ENCODE peak calls at places on chromosomes 5 and 9, in seven cellular contexts. T is A549, G is colonic mucosa, V is uterus, W is lower lobe of right lung, I is mammary epithelial cell, O is IMR-90. K is an unnamed sample.

GRCh38 chr5:73950441-73950873 is 324.5 kb downstream of the ARHGEF28 start:
- DNase-seq in O (peak; percentile 21), V (no peak), T (no peak), I (peak; percentile 46), G (no peak), W (no peak), K (no peak)

GRCh38 chr9:113219186-113219936 is 1.7 kb downstream of the FKBP15 start:
- DNase-seq in V (no peak), O (no peak), I (no peak), W (no peak), G (no peak), T (no peak), K (no peak)

GRCh38 chr5:43997647-43998251 is 391.5 kb downstream of the FGF10 start:
- DNase-seq in O (peak; percentile 70), V (no peak), G (no peak), W (no peak), I (no peak), T (peak; percentile 4), K (no peak)

GRCh38 chr5:83244516-83244915 is 167.2 kb downstream of the XRCC4 start:
- DNase-seq in T (no peak), I (peak; percentile 64), O (no peak), G (no peak), V (no peak), W (no peak), K (no peak)

GRCh38 chr5:176671399-176671798 is 24.1 kb downstream of the TSPAN17 start:
- DNase-seq in V (no peak), T (no peak), G (no peak), I (no peak), W (no peak), O (no peak), K (no peak)

GRCh38 chr9:129712595-129713524 is 40.0 kb downstream of the PTGES start:
- DNase-seq in O (peak; percentile 87), G (no peak), I (no peak), V (no peak), T (no peak), W (no peak), K (no peak)

GRCh38 chr5:116440329-116440895 is 134.2 kb downstream of the SEMA6A start:
- DNase-seq in W (no peak), G (no peak), T (no peak), V (no peak), I (no peak), O (no peak), K (no peak)

GRCh38 chr9:105993921-105994715 is 299.8 kb downstream of the TMEM38B start:
- DNase-seq in G (no peak), O (no peak), I (no peak), T (no peak), V (no peak), W (no peak), K (no peak)

GRCh38 chr9:129726322-129727160 is 26.3 kb downstream of the PTGES start:
- DNase-seq in V (peak; percentile 54), O (peak; percentile 78), T (peak; percentile 97), W (peak; percentile 63), I (peak; percentile 45), G (peak; percentile 67), K (peak; percentile 52)

GRCh38 chr5:1963941-1964451 is 81.3 kb upstream of the IRX4 start:
- DNase-seq in W (no peak), I (no peak), V (no peak), T (no peak), O (no peak), G (peak; percentile 9), K (no peak)

GRCh38 chr9:136808075-136808780 is 480 bp downstream of the RABL6 start:
- DNase-seq in W (peak; percentile 62), G (peak; percentile 46), T (no peak), V (no peak), O (no peak), I (no peak), K (peak; percentile 74)

GRCh38 chr9:95082401-95083084 is 235.0 kb downstream of the FANCC start:
- DNase-seq in V (no peak), O (no peak), I (no peak), T (no peak), G (no peak), W (no peak), K (no peak)

GRCh38 chr5:71475788-71476384 is 20.4 kb downstream of the BDP1 start:
- DNase-seq in V (no peak), W (no peak), G (no peak), T (peak; percentile 64), I (peak; percentile 30), O (peak; percentile 29), K (no peak)

GRCh38 chr9:20418485-20418884 is 203.8 kb downstream of the MLLT3 start:
- DNase-seq in V (no peak), I (no peak), G (no peak), O (no peak), W (no peak), T (no peak), K (no peak)

GRCh38 chr9:136516191-136516654 is 29.6 kb downstream of the NOTCH1 start:
- DNase-seq in W (no peak), G (no peak), I (no peak), V (no peak), O (no peak), T (no peak), K (no peak)

GRCh38 chr9:128383007-128383753 is 12.0 kb downstream of the URM1 start:
- DNase-seq in G (no peak), V (no peak), O (no peak), W (no peak), I (no peak), T (no peak), K (no peak)

GRCh38 chr5:9519537-9519936 is 26.3 kb downstream of the SEMA5A start:
- DNase-seq in W (no peak), O (peak; percentile 28), G (no peak), I (no peak), T (no peak), V (peak; percentile 42), K (no peak)

DNA sequence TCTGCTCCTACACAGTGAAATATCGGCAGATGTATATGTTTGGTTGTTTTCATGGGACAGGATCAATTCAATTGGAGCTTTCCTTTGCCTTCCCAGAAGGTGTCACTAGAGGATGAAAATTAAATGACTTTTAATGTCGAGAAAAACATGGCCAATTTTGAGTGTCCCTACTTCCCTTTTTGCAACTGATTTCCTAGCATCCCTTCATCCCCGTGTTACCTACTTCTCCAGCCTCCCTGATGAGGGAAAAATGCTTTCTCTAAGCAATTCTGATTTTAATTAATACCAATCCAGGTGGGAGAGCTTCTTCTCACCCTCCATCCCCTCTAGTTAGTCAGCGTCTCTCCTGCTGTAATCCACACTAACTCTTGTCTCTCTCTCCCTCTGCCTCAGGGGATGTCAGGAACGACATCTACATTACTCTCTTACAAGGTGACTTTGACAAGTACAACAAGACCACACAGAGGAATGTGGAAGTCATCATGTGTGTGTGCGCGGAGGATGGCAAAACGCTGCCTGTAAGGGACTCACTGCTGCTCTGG is 64.9 kb downstream of the DOCK2 start:
- DNase-seq in O (peak; percentile 64), V (no peak), G (no peak), T (no peak), W (no peak), I (peak; percentile 18), K (no peak)
- H3K4me1 ChIP-seq in O (peaks cover 24% of the 10 kb centered on the region), V (no peaks in the 10 kb centered on the region), G (no peaks in the 10 kb centered on the region), T (peaks cover 31% of the 10 kb centered on the region), W (no peaks in the 10 kb centered on the region), I (peaks cover 7% of the 10 kb centered on the region), K (no peaks in the 10 kb centered on the region)

DNA sequence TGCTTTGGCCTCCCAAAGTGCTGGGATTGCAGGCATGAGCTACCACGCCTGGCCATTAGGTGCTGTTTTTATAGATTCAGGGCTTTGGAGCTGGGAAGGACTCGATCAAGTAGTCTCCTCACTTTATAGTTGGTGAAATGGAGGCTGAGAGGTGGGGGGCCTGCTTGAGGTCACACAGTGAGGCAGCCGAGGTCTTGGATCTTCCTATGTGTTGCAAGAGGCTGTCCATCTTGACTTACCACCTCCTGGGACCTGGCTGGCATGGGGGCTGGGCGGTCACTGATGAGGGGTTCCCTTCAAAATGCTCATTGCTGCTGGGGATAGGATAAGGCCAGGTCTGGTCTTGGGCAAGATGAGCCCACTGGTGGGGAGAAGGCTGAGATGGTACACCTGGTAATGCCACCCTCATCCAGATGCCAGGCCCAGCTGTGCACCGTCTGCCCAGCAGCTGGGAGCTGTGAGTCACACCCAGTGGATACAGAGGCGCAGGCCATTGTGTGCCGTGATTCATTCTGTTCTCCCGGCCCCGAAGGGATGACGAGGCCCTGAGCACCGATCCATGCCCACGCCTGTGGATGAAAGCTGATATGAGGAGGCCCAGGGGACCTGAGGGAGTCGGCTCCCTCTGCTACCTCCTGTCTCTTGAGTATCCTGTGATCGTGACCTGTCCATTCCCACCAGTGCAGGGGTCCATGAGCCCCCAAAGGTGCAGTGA is 10.5 kb upstream of the NDST1 start:
- DNase-seq in O (peak; percentile 96), G (no peak), T (peak; percentile 99), V (peak; percentile 71), I (peak; percentile 96), W (no peak), K (peak; percentile 72)
- TF ChIP-seq CTCF in O (no peak), G (no peak), T (no peak), V (no peak), I (no peak), W (no peak), K (no peak)

GRCh38 chr5:172428224-172429166 is 25.8 kb downstream of the SH3PXD2B start:
- DNase-seq in T (no peak), W (no peak), I (no peak), O (no peak), V (no peak), G (no peak), K (no peak)
- H3K4me1 ChIP-seq in T (peaks cover 6% of the 10 kb centered on the region), W (peaks cover 68% of the 10 kb centered on the region), I (no peaks in the 10 kb centered on the region), O (peaks cover 24% of the 10 kb centered on the region), V (peaks cover 14% of the 10 kb centered on the region), G (no peaks in the 10 kb centered on the region), K (peaks cover 31% of the 10 kb centered on the region)

DNA sequence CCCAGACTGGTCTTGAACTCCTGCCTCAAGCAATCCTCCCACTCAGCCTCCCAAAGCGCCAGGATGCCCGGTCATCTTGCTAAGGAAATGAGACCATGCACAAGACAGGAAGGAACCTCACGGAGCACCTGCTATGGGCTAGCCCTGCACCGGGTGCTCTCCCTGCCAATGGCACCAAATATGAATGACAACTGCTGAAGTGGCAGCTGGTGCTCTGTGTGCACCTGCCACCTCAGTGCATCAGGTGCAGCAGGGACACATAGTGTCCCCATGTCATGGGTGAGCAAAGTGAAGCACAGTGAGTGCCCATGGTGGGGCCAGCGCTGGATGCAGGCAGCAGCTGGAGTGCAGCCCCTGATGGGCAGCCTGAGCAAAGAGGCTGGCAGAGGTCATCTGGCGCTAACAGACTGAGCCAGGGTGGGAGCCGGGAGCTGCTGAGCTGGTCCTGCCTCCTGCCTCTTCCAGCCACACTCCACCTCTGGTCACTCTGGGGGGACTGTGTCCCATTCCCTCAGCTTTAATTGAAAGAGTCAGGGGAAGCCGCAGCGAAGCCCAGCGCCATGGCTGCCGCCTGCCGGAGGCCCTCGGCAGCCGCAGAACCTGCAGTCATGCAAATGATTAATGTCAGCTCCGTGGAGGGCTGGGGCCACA is 46.4 kb downstream of the BARX1 start:
- DNase-seq in O (no peak), V (no peak), G (no peak), W (peak; percentile 15), I (no peak), T (no peak), K (no peak)
- TF ChIP-seq CTCF in O (no peak), V (no peak), G (no peak), W (no peak), I (no peak), T (no peak), K (no peak)

DNA sequence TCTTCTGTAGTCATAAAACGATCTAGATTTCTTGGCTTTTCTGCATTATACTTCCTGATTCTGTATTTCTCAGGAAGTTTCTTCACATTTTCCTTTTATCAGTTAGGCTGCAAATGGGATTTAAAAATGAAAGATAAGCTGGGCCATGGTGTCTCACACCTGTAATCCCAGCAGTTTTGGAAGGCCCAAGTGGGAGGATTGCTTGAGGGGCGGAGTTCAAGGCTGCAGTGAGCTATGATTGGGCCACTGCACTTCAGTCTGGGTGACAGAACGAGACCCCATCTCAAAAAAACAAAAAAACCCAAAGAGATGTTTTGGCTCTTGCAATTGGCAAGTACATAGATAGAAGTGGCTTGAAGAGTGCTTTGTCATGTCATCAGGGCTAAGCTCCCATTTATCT is 26.2 kb upstream of the APC start:
- DNase-seq in T (no peak), G (no peak), I (no peak), W (no peak), V (no peak), O (no peak), K (no peak)
- H3K4me1 ChIP-seq in T (peaks cover 20% of the 10 kb centered on the region), G (peaks cover 11% of the 10 kb centered on the region), I (peaks cover 10% of the 10 kb centered on the region), W (peaks cover 55% of the 10 kb centered on the region), V (peaks cover 10% of the 10 kb centered on the region), O (peaks cover 4% of the 10 kb centered on the region), K (peaks cover 9% of the 10 kb centered on the region)